ENCODE peak calls at places on chromosomes 5 and 9, in nine cellular contexts. P is GM19239, Y is A172, A is posterior cingulate gyrus, R is colonic mucosa, F is GM12865, J is mesendoderm, B is NCI-H1105, G is AG20443. D is an unnamed sample.

GRCh38 chr5:130168211-130168610 is 263.9 kb downstream of the CHSY3 start:
- DNase-seq in P (no peak), Y (peak; percentile 32), A (no peak), R (no peak), F (no peak), J (no peak), B (no peak), G (no peak), D (no peak)

GRCh38 chr5:8710426-8710930 is 835.4 kb downstream of the SEMA5A start:
- DNase-seq in P (no peak), Y (no peak), A (no peak), R (no peak), F (no peak), J (no peak), B (no peak), G (no peak), D (no peak)

GRCh38 chr5:95114305-95114704 is 170.6 kb downstream of the MCTP1 start:
- DNase-seq in P (no peak), Y (no peak), A (no peak), R (no peak), F (no peak), J (no peak), B (no peak), G (no peak), D (no peak)

GRCh38 chr5:142017832-142018427 is 5.1 kb upstream of the GNPDA1 start:
- DNase-seq in P (no peak), Y (peak; percentile 31), A (no peak), R (no peak), F (peak; percentile 84), J (no peak), B (no peak), G (no peak), D (peak; percentile 50)

GRCh38 chr9:93427655-93428379 is 23.7 kb upstream of the FAM120A start:
- DNase-seq in P (no peak), Y (no peak), A (no peak), R (peak; percentile 65), F (no peak), J (peak; percentile 49), B (no peak), G (no peak), D (no peak)

GRCh38 chr9:77291714-77292113 is 114.4 kb downstream of the VPS13A start:
- DNase-seq in P (no peak), Y (peak; percentile 30), A (no peak), R (no peak), F (no peak), J (peak; percentile 86), B (no peak), G (peak; percentile 37), D (no peak)

GRCh38 chr5:95907740-95908706 is 53.6 kb downstream of the ELL2 start:
- DNase-seq in P (no peak), Y (no peak), A (no peak), R (no peak), F (no peak), J (no peak), B (no peak), G (no peak), D (no peak)

GRCh38 chr5:177445052-177446016 is 1.3 kb upstream of the PRR7 start:
- DNase-seq in P (no peak), Y (no peak), A (no peak), R (no peak), F (peak; percentile 67), J (no peak), B (no peak), G (no peak), D (no peak)

GRCh38 chr9:77748214-77748772 is 100.2 kb upstream of the GNA14 start:
- DNase-seq in P (no peak), Y (no peak), A (no peak), R (no peak), F (no peak), J (no peak), B (no peak), G (no peak), D (no peak)

GRCh38 chr9:133518706-133519105 is 6.1 kb downstream of the MYMK start:
- DNase-seq in P (no peak), Y (no peak), A (no peak), R (no peak), F (no peak), J (no peak), B (no peak), G (no peak), D (no peak)

GRCh38 chr9:137438591-137439157 is 2.5 kb downstream of the ENTPD8 start:
- DNase-seq in P (no peak), Y (no peak), A (no peak), R (no peak), F (no peak), J (no peak), B (no peak), G (no peak), D (no peak)

GRCh38 chr5:84603557-84604185 is 219.0 kb upstream of the EDIL3 start:
- DNase-seq in P (no peak), Y (peak; percentile 40), A (no peak), R (no peak), F (no peak), J (no peak), B (no peak), G (peak; percentile 19), D (no peak)

GRCh38 chr5:107455111-107455544 is 215.6 kb downstream of the EFNA5 start:
- DNase-seq in P (no peak), Y (peak; percentile 72), A (no peak), R (no peak), F (no peak), J (peak; percentile 71), B (no peak), G (peak; percentile 25), D (no peak)

GRCh38 chr5:96563816-96564215 is 98.4 kb upstream of the CAST start:
- DNase-seq in P (no peak), Y (peak; percentile 27), A (no peak), R (no peak), F (no peak), J (no peak), B (no peak), G (no peak), D (no peak)

GRCh38 chr5:75568202-75568601 is 43.1 kb upstream of the ANKDD1B start:
- DNase-seq in P (no peak), Y (no peak), A (no peak), R (no peak), F (peak; percentile 59), J (no peak), B (no peak), G (no peak), D (no peak)

GRCh38 chr9:135848341-135849047 is 58.9 kb downstream of the CAMSAP1 start:
- DNase-seq in P (no peak), Y (no peak), A (no peak), R (no peak), F (no peak), J (no peak), B (no peak), G (no peak), D (no peak)

GRCh38 chr5:14011089-14012004 is 66.9 kb upstream of the DNAH5 start:
- DNase-seq in P (peak; percentile 67), Y (peak; percentile 84), A (peak; percentile 60), R (peak; percentile 83), F (peak; percentile 87), J (peak; percentile 97), B (peak; percentile 95), G (peak; percentile 96), D (no peak)

GRCh38 chr5:35129921-35130485 is 82.3 kb upstream of the AGXT2 start:
- DNase-seq in P (no peak), Y (peak; percentile 91), A (no peak), R (peak; percentile 70), F (peak; percentile 38), J (no peak), B (no peak), G (peak; percentile 31), D (peak; percentile 15)

GRCh38 chr5:177126771-177127170 is 6.8 kb upstream of the NSD1 start:
- DNase-seq in P (no peak), Y (no peak), A (no peak), R (no peak), F (no peak), J (no peak), B (no peak), G (no peak), D (no peak)

GRCh38 chr9:32384002-32384363 is 460 bp upstream of the ACO1 start:
- DNase-seq in P (no peak), Y (no peak), A (no peak), R (no peak), F (no peak), J (no peak), B (no peak), G (no peak), D (no peak)

GRCh38 chr9:122200960-122201635 is 27.7 kb downstream of the LHX6 start:
- DNase-seq in P (no peak), Y (peak; percentile 53), A (no peak), R (no peak), F (no peak), J (no peak), B (no peak), G (peak; percentile 72), D (no peak)

GRCh38 chr5:36403601-36404311 is 102.1 kb upstream of the RANBP3L start:
- DNase-seq in P (no peak), Y (peak; percentile 90), A (no peak), R (no peak), F (no peak), J (no peak), B (no peak), G (peak; percentile 82), D (no peak)

GRCh38 chr9:84111726-84112125 is 131.1 kb downstream of the RMI1 start:
- DNase-seq in P (no peak), Y (peak; percentile 80), A (no peak), R (no peak), F (no peak), J (no peak), B (no peak), G (peak; percentile 15), D (no peak)

GRCh38 chr9:91037511-91038482 is 236.2 kb downstream of the SYK start:
- DNase-seq in P (no peak), Y (peak; percentile 61), A (no peak), R (peak; percentile 86), F (no peak), J (peak; percentile 41), B (no peak), G (peak; percentile 89), D (no peak)

GRCh38 chr9:121122450-121123032 is 47.8 kb downstream of the CNTRL start:
- DNase-seq in P (no peak), Y (peak; percentile 17), A (no peak), R (no peak), F (peak; percentile 36), J (no peak), B (no peak), G (no peak), D (peak; percentile 40)